ENCODE peak calls at places on chromosomes 11 and 22, in four cellular contexts. N, L, B and G are unnamed samples.

GRCh38 chr11:30110691-30111090 is 93.9 kb upstream of the KCNA4 start:
- DNase-seq in N (no peak), L (no peak), B (no peak), G (no peak)

GRCh38 chr11:113881856-113882255 is 6.5 kb upstream of the USP28 start:
- DNase-seq in N (no peak), L (no peak), B (no peak), G (no peak)

GRCh38 chr11:11389238-11389637 is 36.2 kb upstream of the CSNK2A3 start:
- DNase-seq in N (no peak), L (no peak), B (no peak), G (no peak)

GRCh38 chr11:126949066-126949945 is 51.3 kb downstream of the KIRREL3 start:
- DNase-seq in N (no peak), L (no peak), B (no peak), G (no peak)

GRCh38 chr11:127492025-127492424 is 491.5 kb upstream of the KIRREL3 start:
- DNase-seq in N (no peak), L (no peak), B (no peak), G (no peak)

GRCh38 chr11:68783216-68783821 is 32.0 kb upstream of the TESMIN start:
- DNase-seq in N (no peak), L (no peak), B (no peak), G (no peak)

GRCh38 chr22:25475554-25476022 is 88.9 kb upstream of the GRK3 start:
- DNase-seq in N (no peak), L (no peak), B (no peak), G (no peak)

GRCh38 chr11:75013051-75013450 is 24.3 kb downstream of the NEU3 start:
- DNase-seq in N (no peak), L (no peak), B (peak), G (no peak)

GRCh38 chr11:43758942-43759341 is 78.4 kb downstream of the HSD17B12 start:
- DNase-seq in N (no peak), L (no peak), B (no peak), G (no peak)

GRCh38 chr11:126585388-126586302 is 230.2 kb downstream of the ST3GAL4 start:
- DNase-seq in N (no peak), L (no peak), B (no peak), G (peak)

GRCh38 chr11:30008946-30009525 is 7.8 kb downstream of the KCNA4 start:
- DNase-seq in N (no peak), L (no peak), B (no peak), G (no peak)

DNA sequence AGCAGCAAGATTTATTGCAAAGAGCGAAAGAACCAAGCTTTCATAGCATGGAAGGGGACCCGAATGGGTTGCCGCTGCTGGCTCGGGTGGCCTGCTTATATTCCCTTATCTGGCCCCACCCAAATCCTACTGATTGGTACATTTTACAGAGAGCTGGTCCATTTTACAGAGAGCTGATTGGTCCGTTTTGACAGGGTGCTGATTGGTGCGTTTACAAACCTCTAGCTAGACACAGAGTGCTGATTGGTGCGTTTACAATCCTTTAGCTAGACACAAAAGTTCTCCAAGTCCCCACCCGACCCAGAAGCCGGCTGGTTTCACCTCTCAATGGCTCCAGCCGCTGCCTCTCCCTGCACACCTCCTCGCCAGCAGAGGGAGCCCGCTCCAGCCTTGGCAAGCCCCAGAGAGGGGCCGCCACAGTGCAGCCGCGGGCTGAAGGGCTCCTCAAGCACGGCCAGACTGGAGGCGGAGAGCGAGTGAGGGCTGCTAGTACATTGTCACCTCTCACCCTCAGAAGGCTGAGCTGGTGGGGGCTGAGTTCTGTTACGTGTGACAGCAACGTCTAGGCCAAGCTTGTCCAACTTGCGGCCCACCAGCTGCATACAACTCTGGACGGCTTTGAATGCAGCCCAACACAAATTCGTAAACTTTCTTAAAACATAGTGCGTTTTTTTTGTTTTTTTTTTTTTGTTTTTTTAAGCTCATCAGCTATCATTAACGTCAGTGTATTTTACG is 8.7 kb downstream of the PTH start:
- DNase-seq in N (peak), L (no peak), B (peak), G (no peak)
- TF ChIP-seq SUZ12 in N (no peak), L (no peak), B (no peak), G (no peak)

GRCh38 chr22:40345801-40346177 is 511 bp upstream of the ADSL start:
- DNase-seq in N (peak), L (no peak), B (peak), G (no peak)
- H3K4me3 ChIP-seq in N (peak), L (peak), B (peak), G (peak)

GRCh38 chr11:76506833-76507232 is 62.0 kb downstream of the EMSY start:
- DNase-seq in N (no peak), L (no peak), B (no peak), G (no peak)
- TF ChIP-seq ZNF274 in N (no peak), L (no peak), B (no peak), G (no peak)

DNA sequence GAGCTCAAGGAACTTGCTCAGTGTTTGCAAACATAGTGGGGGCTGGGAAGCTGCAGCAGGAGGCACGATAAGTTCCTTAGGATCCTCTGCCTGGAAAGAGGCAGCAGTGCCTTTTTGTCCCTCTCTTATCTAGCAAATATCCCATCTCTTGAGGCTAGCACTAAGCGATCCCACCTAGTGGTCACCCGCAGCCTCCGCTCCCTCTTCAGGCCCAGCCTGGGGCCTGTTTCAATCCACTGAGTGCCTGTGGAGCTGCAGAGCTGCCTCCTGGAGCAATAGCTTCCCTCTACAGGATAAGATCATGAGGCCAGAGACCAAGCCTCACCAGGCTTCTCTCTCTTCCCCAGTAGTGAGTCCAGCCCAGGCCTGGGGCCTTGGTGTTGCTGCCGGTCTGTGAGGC is 65.8 kb downstream of the SLC22A12 start:
- DNase-seq in N (no peak), L (no peak), B (peak), G (peak)
- TF ChIP-seq SUZ12 in N (no peak), L (no peak), B (no peak), G (no peak)

GRCh38 chr22:30423296-30423958 is 2.1 kb upstream of the MTFP1 start:
- DNase-seq in N (no peak), L (no peak), B (no peak), G (no peak)

GRCh38 chr22:30421695-30422480 is 3.7 kb upstream of the MTFP1 start:
- DNase-seq in N (no peak), L (no peak), B (peak), G (no peak)

GRCh38 chr22:30423959-30424380 is 1.6 kb upstream of the MTFP1 start:
- DNase-seq in N (peak), L (peak), B (peak), G (peak)

GRCh38 chr22:30422481-30423295 is 2.9 kb upstream of the MTFP1 start:
- DNase-seq in N (peak), L (no peak), B (peak), G (peak)

DNA sequence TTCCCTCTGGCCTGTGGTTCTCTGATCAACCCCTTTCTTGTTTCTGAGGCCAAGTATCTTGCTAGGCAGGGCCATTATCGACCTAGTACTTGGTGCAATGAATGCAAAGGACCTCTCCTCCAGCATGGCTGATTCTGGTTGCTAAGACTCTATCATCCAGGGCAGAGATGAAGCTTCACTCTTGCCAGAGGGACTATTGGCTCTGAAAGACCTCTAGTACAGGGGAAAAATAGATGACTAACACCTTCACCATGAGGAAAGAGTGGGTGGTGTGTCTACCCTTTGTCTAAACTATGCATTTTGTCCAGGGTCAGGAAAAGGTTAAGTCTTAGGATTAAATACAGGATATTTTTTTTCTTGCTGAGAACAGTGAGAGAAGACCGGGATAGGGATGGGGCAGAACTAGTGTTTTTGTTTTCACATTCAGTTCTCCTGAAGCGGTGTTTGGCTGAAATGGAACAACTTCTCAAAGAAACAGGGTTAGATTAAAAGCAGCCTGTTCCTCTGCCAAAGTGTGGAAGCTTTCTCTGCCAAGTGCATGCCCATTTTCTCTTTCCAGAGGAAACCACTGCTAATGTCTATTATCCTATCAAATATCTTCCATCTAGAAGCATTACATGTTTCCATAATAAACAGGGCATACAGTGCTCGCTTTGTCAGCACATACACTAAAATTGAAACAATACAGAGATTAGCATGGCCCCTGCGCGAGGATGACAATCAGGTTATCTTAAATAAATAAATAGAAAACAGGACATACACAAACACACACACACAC is 5.0 kb upstream of the MTFP1 start:
- DNase-seq in N (no peak), L (no peak), B (no peak), G (no peak)
- H3K4me3 ChIP-seq in N (no peak), L (no peak), B (peak), G (no peak)

DNA sequence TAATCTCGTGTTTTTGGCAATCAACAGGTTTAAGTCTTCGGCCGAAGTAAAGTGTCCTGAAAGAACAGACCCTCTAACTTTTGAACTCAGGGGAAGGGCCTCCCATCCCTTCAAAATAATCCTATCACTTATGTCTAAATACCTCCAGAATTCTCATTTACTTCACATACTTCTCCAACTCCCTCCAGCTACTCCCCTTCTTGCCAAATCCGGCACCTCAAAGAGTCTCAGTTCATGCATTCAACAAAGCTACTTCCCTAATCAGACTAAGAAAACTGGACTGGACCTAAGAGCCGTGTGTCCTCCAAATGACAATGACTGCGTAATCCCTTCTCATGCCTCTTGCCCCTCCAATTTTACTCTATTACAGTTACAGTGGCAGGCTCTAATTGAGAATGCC is 1.3 kb downstream of the DDB1 start:
- DNase-seq in N (no peak), L (no peak), B (no peak), G (no peak)
- TF ChIP-seq ZNF274 in N (no peak), L (no peak), B (no peak), G (no peak)

DNA sequence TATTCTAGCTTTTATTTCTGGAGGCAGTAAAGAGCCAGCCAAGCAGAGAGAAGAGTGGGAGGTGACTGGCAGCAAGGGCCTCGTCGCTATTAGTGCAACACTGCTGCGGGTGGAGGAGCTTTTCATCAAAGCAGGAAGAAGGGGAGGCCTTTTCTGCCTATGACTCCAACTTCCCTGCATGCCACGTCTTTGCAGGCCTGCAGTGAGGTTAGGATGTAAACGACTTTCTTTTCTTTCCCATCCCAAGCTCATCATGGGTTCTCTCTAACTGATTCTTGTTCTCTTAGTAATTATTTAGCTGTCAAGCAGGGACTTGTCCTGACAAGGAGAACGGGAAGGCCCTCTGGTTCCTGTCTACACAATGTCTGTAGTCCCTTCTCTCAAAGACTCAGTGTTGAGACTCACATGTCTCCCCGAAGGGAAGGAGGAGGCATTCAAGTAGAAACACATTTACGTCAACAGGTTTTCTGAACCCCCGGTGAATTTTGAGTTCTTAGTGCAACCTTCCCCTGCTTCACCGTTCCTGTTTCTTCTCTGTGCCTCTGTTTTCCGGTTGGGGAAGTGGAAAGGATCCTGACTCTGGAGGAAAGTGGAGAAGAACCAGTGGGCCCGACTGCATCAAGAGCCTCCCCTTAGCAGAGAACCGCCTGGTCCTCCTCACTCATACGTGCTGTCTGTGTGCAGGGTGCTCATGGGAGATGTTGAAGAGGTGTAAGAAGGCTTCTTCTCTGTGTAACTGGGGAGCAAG is 56.9 kb downstream of the PACS1 start:
- DNase-seq in N (no peak), L (no peak), B (no peak), G (peak)
- TF ChIP-seq SUZ12 in N (no peak), L (no peak), B (no peak), G (no peak)

GRCh38 chr22:40560551-40560950 is 76.0 kb downstream of the MRTFA start:
- DNase-seq in N (no peak), L (no peak), B (no peak), G (no peak)
- H3K4me3 ChIP-seq in N (no peak), L (no peak), B (no peak), G (no peak)